ENCODE peak calls at places on chromosome 5, in eight cellular contexts. N is CD8-positive, alpha-beta memory T cell; H is heart right ventricle; T is SK-N-SH; X is CD8-positive, alpha-beta T cell; Y is IMR-90; L is tibial artery; F is uterus. M is an unnamed sample. For H3K4me1 and H3K27me3, the result is how much of the 10 kb centered on the place peaks cover.

GRCh38 chr5:44542470-44542869 is 153.2 kb upstream of the FGF10 start:
- DNase-seq in N (no peak), H (no peak), T (no peak), X (no peak), Y (no peak), L (no peak), F (no peak), M (no peak)

GRCh38 chr5:119322948-119323629 is 32.7 kb upstream of the TNFAIP8 start:
- DNase-seq in N (no peak), H (no peak), T (no peak), X (no peak), Y (peak), L (no peak), F (no peak), M (no peak)

GRCh38 chr5:72452515-72453259 is 54.5 kb downstream of the ZNF366 start:
- DNase-seq in N (no peak), H (peak), T (no peak), X (no peak), Y (peak), L (peak), F (peak), M (peak)

GRCh38 chr5:157253547-157253946 is 12.4 kb upstream of the CYFIP2 start:
- DNase-seq in N (no peak), H (no peak), T (peak), X (no peak), Y (peak), L (no peak), F (peak), M (peak)

GRCh38 chr5:91956738-91957137 is 573.6 kb upstream of the ARRDC3 start:
- DNase-seq in N (no peak), H (no peak), T (no peak), X (no peak), Y (no peak), L (no peak), F (no peak), M (no peak)

GRCh38 chr5:61882901-61883500 is 423.0 kb upstream of the KIF2A start:
- DNase-seq in N (no peak), H (no peak), T (no peak), X (no peak), Y (no peak), L (no peak), F (no peak), M (no peak)

GRCh38 chr5:77638763-77639451 is 394 bp upstream of the OTP start:
- DNase-seq in N (no peak), H (no peak), T (peak), X (no peak), Y (no peak), L (no peak), F (no peak), M (no peak)

GRCh38 chr5:141992349-141992963 is 20.4 kb downstream of the GNPDA1 start:
- DNase-seq in N (peak), H (peak), T (peak), X (peak), Y (peak), L (peak), F (peak), M (peak)

GRCh38 chr5:145937432-145938250 is 1.3 kb downstream of the SH3RF2 start:
- DNase-seq in N (no peak), H (no peak), T (peak), X (no peak), Y (peak), L (no peak), F (no peak), M (no peak)
- H3K4me3 ChIP-seq in N (no peak), H (peak), T (no peak), X (no peak), Y (no peak), L (peak), F (no peak), M (peak)

GRCh38 chr5:34700078-34700452 is 43.9 kb downstream of the RAI14 start:
- DNase-seq in N (no peak), H (no peak), T (no peak), X (no peak), Y (no peak), L (no peak), F (no peak), M (no peak)
- H3K4me1 ChIP-seq in N (under half), H (under half), T (under half), X (under half), Y (under half), L (under half), F (under half), M (under half)

DNA sequence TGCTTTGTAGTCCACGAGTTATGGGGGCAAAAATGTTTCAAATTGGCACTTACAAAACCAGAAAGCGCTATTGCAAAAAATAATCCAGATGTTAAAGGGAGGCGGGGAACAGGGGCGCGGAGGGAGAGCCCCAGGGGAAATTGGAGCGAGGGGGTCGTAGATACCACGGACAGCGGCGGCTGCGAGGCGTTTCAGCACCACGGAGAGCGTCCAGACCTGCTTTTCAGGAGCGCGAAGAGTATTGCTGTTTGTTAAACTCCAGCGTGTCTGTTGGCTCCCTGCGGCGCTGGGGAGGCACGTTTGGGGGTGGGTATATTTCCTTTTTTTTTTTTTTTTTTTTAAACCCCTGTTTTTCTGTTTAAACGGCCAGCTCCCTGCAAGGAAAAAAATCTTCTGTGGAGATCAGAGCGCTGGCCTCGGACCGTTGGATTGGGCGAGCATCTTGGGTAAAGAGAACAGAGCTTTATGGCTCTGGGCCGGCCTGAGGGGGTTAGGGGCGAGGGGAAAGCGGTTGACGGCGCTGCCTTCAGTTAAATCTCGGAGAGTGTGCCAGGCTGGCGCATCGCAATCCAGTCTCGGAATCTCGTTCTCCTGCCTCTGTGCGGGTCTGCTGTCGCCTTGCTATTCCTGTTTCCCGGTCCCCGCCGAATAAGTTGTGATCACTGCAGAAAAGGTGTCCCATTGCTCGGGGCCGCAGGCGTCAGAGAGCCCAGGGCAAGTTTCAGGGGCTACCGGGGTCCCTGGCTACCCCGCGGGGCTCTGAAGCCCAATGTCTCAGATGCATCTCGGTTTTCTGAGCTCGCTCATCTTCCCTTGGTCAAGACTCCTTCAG is at the start of gene GLRA1:
- DNase-seq in N (peak), H (peak), T (peak), X (peak), Y (peak), L (no peak), F (peak), M (peak)
- H3K27me3 ChIP-seq in N (under half), H (under half), T (under half), X (under half), Y (under half), L (under half), F (under half), M (under half)

DNA sequence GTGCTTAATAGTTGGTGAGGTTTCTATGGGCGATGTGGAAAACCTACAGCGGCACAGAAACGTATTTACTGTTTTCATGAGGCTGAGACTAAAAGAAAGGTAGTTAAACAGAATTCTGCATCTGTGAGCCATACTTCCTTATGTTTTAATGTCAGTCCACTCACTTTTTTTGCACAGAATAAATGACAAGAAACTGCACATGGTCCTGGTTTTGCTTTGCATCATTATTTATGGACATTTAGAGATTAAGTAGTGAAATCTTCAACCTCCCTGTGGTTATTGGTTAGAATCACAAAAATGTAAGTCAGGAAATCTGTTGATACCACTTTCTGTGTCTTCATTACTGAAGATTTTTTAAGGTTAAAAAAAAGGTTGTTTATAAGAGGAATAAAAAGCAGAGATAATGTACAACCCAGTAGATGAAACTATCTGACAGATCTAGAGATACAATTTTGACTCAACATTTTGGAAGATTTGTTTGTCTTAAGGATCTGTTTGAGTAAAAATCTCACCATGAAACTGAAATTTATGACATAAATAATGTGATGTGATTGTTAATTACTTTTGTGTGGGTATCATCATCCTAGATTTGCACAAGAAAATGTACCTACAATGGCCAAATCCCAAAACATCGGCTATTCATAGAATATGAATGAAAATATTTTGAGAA is 2.4 kb downstream of the PRR16 start:
- DNase-seq in N (no peak), H (no peak), T (no peak), X (no peak), Y (peak), L (no peak), F (no peak), M (no peak)
- H3K4me3 ChIP-seq in N (no peak), H (peak), T (peak), X (no peak), Y (peak), L (peak), F (no peak), M (peak)

DNA sequence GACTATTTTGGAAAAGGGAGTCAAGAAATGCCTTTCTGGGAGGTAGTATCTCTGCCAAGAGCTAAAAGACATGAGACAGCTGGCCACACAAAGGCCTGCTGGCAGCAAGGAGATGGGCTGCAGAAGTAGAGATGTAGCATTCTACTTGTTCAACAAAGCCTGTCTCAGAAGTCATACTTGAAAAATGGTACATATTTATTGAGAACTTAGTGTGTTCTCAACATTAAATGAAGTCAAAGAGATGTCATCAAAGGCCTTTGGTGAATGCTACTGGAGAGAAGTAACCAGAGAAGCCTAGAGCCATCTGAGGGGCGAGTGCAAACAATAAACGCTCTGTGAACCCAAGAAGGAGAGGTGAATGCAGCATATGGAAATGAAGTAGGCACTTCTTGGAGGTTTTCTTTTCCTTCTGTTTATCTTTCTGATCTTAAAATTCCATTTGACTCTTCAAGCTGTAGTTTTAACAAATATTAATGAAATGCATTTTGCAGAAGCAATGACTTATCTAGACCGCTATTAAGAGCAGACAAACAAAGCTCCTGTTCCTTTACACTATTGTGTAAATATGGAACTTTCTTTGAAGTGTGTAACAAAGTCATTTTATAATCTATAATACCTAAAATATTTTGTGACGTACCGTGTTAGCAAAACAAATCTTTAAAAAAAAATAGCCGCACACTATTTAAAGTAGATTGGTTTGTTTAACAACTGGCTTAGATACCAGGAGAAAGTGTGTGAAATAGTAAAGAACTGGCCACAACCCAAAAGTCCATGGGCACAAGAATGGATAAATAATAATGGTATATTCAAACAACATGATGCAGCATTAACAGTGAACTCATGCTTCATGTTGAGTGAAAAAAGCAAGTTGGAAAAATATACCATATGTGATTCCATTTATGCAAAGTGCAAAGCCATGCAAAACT is 70.3 kb downstream of the ZNF608 start:
- DNase-seq in N (no peak), H (no peak), T (no peak), X (no peak), Y (no peak), L (no peak), F (peak), M (no peak)
- H3K4me1 ChIP-seq in N (under half), H (half or more), T (under half), X (under half), Y (under half), L (under half), F (under half), M (under half)

GRCh38 chr5:113294341-113295110 is 140.3 kb downstream of the TSSK1B start:
- DNase-seq in N (peak), H (peak), T (peak), X (peak), Y (peak), L (peak), F (peak), M (peak)

GRCh38 chr5:113295111-113295539 is 139.7 kb downstream of the TSSK1B start:
- DNase-seq in N (no peak), H (no peak), T (peak), X (no peak), Y (no peak), L (no peak), F (no peak), M (no peak)

GRCh38 chr5:113293613-113294340 is 141.0 kb downstream of the TSSK1B start:
- DNase-seq in N (no peak), H (no peak), T (peak), X (peak), Y (peak), L (no peak), F (no peak), M (no peak)

GRCh38 chr5:113296681-113297080 is 138.1 kb downstream of the TSSK1B start:
- DNase-seq in N (no peak), H (no peak), T (no peak), X (no peak), Y (peak), L (no peak), F (no peak), M (no peak)

GRCh38 chr5:113299591-113299990 is 135.2 kb downstream of the TSSK1B start:
- DNase-seq in N (no peak), H (no peak), T (no peak), X (no peak), Y (no peak), L (no peak), F (no peak), M (no peak)
- H3K27me3 ChIP-seq in N (under half), H (under half), T (under half), X (under half), Y (under half), L (under half), F (under half), M (under half)

M was measured in right cardiac atrium.